ENCODE peak calls at places on chromosome 13, in nine cellular contexts. V, O, Z, Y, P, D, W, F and N are unnamed samples.
A peak's percentile ranks its signal among the peaks of the same experiment; 100 is the strongest.

GRCh38 chr13:48291730-48292129 is 11.8 kb upstream of the RB1 start:
- DNase-seq in V (no peak), O (no peak), Z (no peak), Y (no peak), P (no peak), D (no peak), W (no peak), F (no peak), N (no peak)

GRCh38 chr13:80906860-80907259 is 565.9 kb upstream of the SPRY2 start:
- DNase-seq in V (no peak), O (no peak), Z (no peak), Y (no peak), P (no peak), D (no peak), W (no peak), F (no peak), N (no peak)

GRCh38 chr13:50955212-50955611 is 45.6 kb downstream of the RNASEH2B start:
- DNase-seq in V (no peak), O (no peak), Z (no peak), Y (no peak), P (no peak), D (no peak), W (no peak), F (no peak), N (no peak)

GRCh38 chr13:91516799-91517198 is 118.4 kb downstream of the GPC5 start:
- DNase-seq in V (no peak), O (no peak), Z (no peak), Y (no peak), P (no peak), D (no peak), W (no peak), F (no peak), N (no peak)

GRCh38 chr13:44141213-44141724 is 232.4 kb upstream of the SERP2 start:
- DNase-seq in V (no peak), O (peak; percentile 42), Z (peak; percentile 25), Y (no peak), P (no peak), D (peak; percentile 31), W (no peak), F (no peak), N (no peak)

GRCh38 chr13:75507027-75508001 is 25.3 kb upstream of the TBC1D4 start:
- DNase-seq in V (no peak), O (no peak), Z (no peak), Y (no peak), P (no peak), D (no peak), W (no peak), F (no peak), N (no peak)

GRCh38 chr13:74758188-74758587 is 624.0 kb upstream of the KLF12 start:
- DNase-seq in V (no peak), O (no peak), Z (no peak), Y (no peak), P (no peak), D (no peak), W (no peak), F (no peak), N (no peak)

GRCh38 chr13:82879921-82880320 is 1002.4 kb downstream of the SLITRK1 start:
- DNase-seq in V (no peak), O (no peak), Z (no peak), Y (no peak), P (no peak), D (no peak), W (no peak), F (no peak), N (no peak)

GRCh38 chr13:40970803-40971202 is 48.3 kb downstream of the ELF1 start:
- DNase-seq in V (no peak), O (no peak), Z (no peak), Y (no peak), P (no peak), D (no peak), W (no peak), F (no peak), N (no peak)

GRCh38 chr13:40973409-40973808 is 45.7 kb downstream of the ELF1 start:
- DNase-seq in V (no peak), O (no peak), Z (no peak), Y (no peak), P (no peak), D (no peak), W (no peak), F (no peak), N (no peak)

GRCh38 chr13:40975441-40975840 is 43.7 kb downstream of the ELF1 start:
- DNase-seq in V (no peak), O (no peak), Z (no peak), Y (no peak), P (no peak), D (no peak), W (no peak), F (no peak), N (no peak)

GRCh38 chr13:40971321-40971720 is 47.8 kb downstream of the ELF1 start:
- DNase-seq in V (no peak), O (no peak), Z (no peak), Y (no peak), P (no peak), D (no peak), W (no peak), F (no peak), N (no peak)

GRCh38 chr13:40974460-40975407 is 44.4 kb downstream of the ELF1 start:
- DNase-seq in V (no peak), O (no peak), Z (no peak), Y (peak; percentile 6), P (peak; percentile 58), D (peak; percentile 42), W (no peak), F (peak; percentile 20), N (no peak)
- TF ChIP-seq CTCF in V (peak; percentile 52), O (no peak), Z (peak; percentile 25), Y (peak; percentile 40), P (peak; percentile 22), D (peak; percentile 43), W (peak; percentile 59), F (peak; percentile 34), N (no peak)

GRCh38 chr13:102091231-102091630 is 310.6 kb downstream of the FGF14 start:
- DNase-seq in V (no peak), O (no peak), Z (no peak), Y (no peak), P (peak; percentile 39), D (no peak), W (no peak), F (no peak), N (no peak)

GRCh38 chr13:102089722-102090121 is 312.1 kb downstream of the FGF14 start:
- DNase-seq in V (no peak), O (no peak), Z (no peak), Y (no peak), P (no peak), D (no peak), W (no peak), F (no peak), N (no peak)

GRCh38 chr13:102090532-102090931 is 311.3 kb downstream of the FGF14 start:
- DNase-seq in V (no peak), O (no peak), Z (no peak), Y (no peak), P (no peak), D (no peak), W (no peak), F (no peak), N (no peak)

GRCh38 chr13:102089177-102089576 is 312.7 kb downstream of the FGF14 start:
- DNase-seq in V (no peak), O (no peak), Z (no peak), Y (no peak), P (no peak), D (peak; percentile 3), W (no peak), F (no peak), N (no peak)
- TF ChIP-seq CTCF in V (peak; percentile 47), O (no peak), Z (no peak), Y (peak; percentile 26), P (no peak), D (peak; percentile 15), W (peak; percentile 35), F (no peak), N (no peak)

GRCh38 chr13:71304861-71305260 is 562.1 kb downstream of the DACH1 start:
- DNase-seq in V (no peak), O (no peak), Z (no peak), Y (no peak), P (no peak), D (no peak), W (no peak), F (no peak), N (no peak)

GRCh38 chr13:71300602-71301001 is 566.4 kb downstream of the DACH1 start:
- DNase-seq in V (no peak), O (no peak), Z (no peak), Y (no peak), P (no peak), D (no peak), W (no peak), F (no peak), N (no peak)

GRCh38 chr13:71306821-71307220 is 560.2 kb downstream of the DACH1 start:
- DNase-seq in V (no peak), O (no peak), Z (no peak), Y (no peak), P (no peak), D (no peak), W (no peak), F (no peak), N (no peak)

DNA sequence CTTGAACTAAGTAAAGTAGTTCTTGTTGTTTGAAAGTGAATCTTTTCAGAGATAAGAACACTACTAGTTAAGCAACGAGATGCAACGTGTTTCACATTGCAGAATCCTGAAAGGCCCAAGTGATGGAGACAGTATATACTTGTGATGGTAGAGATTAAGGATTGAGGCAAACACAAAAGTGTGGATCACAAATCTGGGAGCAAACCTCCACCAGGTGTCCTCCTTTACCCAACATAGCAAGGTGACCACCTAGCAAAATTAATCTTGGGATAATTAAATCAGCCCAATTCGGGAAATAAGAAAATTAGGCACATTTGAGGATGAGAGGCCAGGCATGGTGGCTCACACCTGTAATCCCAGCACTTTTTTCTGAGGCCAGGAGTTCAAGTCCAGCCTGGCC is 563.9 kb downstream of the DACH1 start:
- DNase-seq in V (no peak), O (no peak), Z (no peak), Y (no peak), P (no peak), D (no peak), W (no peak), F (no peak), N (no peak)
- TF ChIP-seq CTCF in V (peak; percentile 26), O (no peak), Z (no peak), Y (no peak), P (no peak), D (no peak), W (peak; percentile 29), F (no peak), N (no peak)

GRCh38 chr13:97068146-97068545 is 73.9 kb upstream of the OXGR1 start:
- DNase-seq in V (no peak), O (no peak), Z (no peak), Y (no peak), P (no peak), D (no peak), W (no peak), F (no peak), N (no peak)

GRCh38 chr13:97072297-97072696 is 78.0 kb upstream of the OXGR1 start:
- DNase-seq in V (no peak), O (no peak), Z (no peak), Y (no peak), P (no peak), D (no peak), W (no peak), F (no peak), N (no peak)

GRCh38 chr13:97068964-97069815 is 74.9 kb upstream of the OXGR1 start:
- DNase-seq in V (no peak), O (no peak), Z (no peak), Y (no peak), P (no peak), D (no peak), W (no peak), F (no peak), N (no peak)

DNA sequence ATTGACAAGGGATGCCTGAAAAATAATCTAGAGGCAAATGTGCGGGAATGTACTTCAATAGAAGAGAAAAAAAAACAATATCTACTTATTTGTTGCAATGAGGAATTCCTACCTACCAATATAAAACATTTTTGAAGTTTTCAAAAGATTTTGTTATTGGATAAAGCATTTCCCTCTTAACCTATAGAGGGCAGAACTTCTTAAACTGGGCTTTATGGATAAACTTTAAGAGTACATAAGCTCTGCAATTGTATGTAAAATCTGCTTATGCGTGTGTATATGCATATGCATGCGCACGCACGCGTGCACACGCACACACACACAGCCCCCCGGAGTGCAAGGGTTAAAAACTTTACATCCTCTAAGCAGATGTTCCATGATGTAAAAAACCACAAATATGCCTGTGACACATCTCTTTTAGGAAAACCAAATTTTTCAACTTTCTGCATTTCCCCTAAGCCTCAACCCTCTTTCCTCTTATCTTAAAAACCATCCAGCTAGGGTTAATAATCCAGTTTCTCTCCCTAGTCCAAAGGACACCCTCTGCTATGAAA is 73.1 kb upstream of the OXGR1 start:
- DNase-seq in V (no peak), O (no peak), Z (no peak), Y (no peak), P (no peak), D (peak; percentile 15), W (no peak), F (no peak), N (no peak)
- TF ChIP-seq CTCF in V (no peak), O (no peak), Z (no peak), Y (no peak), P (no peak), D (no peak), W (no peak), F (no peak), N (peak; percentile 20)